ENCODE peak calls at places on chromosome 19, in four cellular contexts. P, U, V and B are unnamed samples.

GRCh38 chr19:18424122-18424889 is 5.1 kb downstream of the SSBP4 start:
- DNase-seq in P (no peak), U (no peak), V (no peak), B (no peak)

GRCh38 chr19:38736036-38736412 is 8.2 kb downstream of the CAPN12 start:
- DNase-seq in P (no peak), U (peak), V (no peak), B (peak)

GRCh38 chr19:48501446-48501960 is 10.1 kb downstream of the LMTK3 start:
- DNase-seq in P (no peak), U (peak), V (peak), B (no peak)

GRCh38 chr19:1286859-1287621 is 1.4 kb downstream of the EFNA2 start:
- DNase-seq in P (no peak), U (no peak), V (no peak), B (no peak)

GRCh38 chr19:29757551-29757950 is 42.5 kb upstream of the C19orf12 start:
- DNase-seq in P (no peak), U (no peak), V (no peak), B (no peak)

GRCh38 chr19:19543640-19544039 is 5.6 kb downstream of the CILP2 start:
- DNase-seq in P (no peak), U (no peak), V (no peak), B (no peak)

GRCh38 chr19:28468701-28469459 is 744.1 kb downstream of the UQCRFS1 start:
- DNase-seq in P (no peak), U (peak), V (no peak), B (peak)

GRCh38 chr19:1214299-1214861 is 8.8 kb downstream of the STK11 start:
- DNase-seq in P (no peak), U (no peak), V (no peak), B (no peak)

GRCh38 chr19:8445488-8446001 is 770 bp downstream of the HNRNPM start:
- DNase-seq in P (no peak), U (peak), V (peak), B (peak)

GRCh38 chr19:52935434-52935833 is 12.2 kb upstream of the ZNF888 start:
- DNase-seq in P (no peak), U (no peak), V (no peak), B (no peak)

GRCh38 chr19:40279761-40280607 is 5.2 kb downstream of the AKT2 start:
- DNase-seq in P (no peak), U (no peak), V (no peak), B (peak)

GRCh38 chr19:52638601-52639000 is 446 bp upstream of the ZNF83 start:
- DNase-seq in P (peak), U (peak), V (no peak), B (peak)

GRCh38 chr19:9156304-9156703 is 16.1 kb downstream of the ZNF317 start:
- DNase-seq in P (no peak), U (no peak), V (no peak), B (no peak)

GRCh38 chr19:7395360-7395781 is 46.6 kb downstream of the ARHGEF18 start:
- DNase-seq in P (no peak), U (no peak), V (no peak), B (no peak)

GRCh38 chr19:6632002-6632621 is 37.8 kb downstream of the TNFSF14 start:
- DNase-seq in P (no peak), U (peak), V (peak), B (peak)

GRCh38 chr19:46955114-46955812 is 64.4 kb upstream of the NPAS1 start:
- DNase-seq in P (no peak), U (no peak), V (no peak), B (no peak)

GRCh38 chr19:5923356-5923755 is 9.3 kb downstream of the CAPS start:
- DNase-seq in P (no peak), U (no peak), V (no peak), B (no peak)

GRCh38 chr19:23762548-23762883 is 3.8 kb upstream of the ZNF681 start:
- DNase-seq in P (no peak), U (no peak), V (no peak), B (no peak)

GRCh38 chr19:38331728-38332127 is 3.9 kb upstream of the CATSPERG start:
- DNase-seq in P (no peak), U (no peak), V (no peak), B (no peak)

GRCh38 chr19:6241056-6241455 is 38.7 kb downstream of the MLLT1 start:
- DNase-seq in P (no peak), U (no peak), V (no peak), B (no peak)

GRCh38 chr19:29211562-29212416 is 1.2 kb downstream of the UQCRFS1 start:
- DNase-seq in P (no peak), U (no peak), V (no peak), B (no peak)

GRCh38 chr19:53365899-53366493 is 491 bp downstream of the ZNF525 start:
- DNase-seq in P (no peak), U (no peak), V (no peak), B (no peak)

GRCh38 chr19:3617463-3617862 is 9.1 kb downstream of the CACTIN start:
- DNase-seq in P (no peak), U (no peak), V (no peak), B (no peak)

GRCh38 chr19:7623725-7624603 is 5.4 kb downstream of the XAB2 start:
- DNase-seq in P (no peak), U (no peak), V (no peak), B (no peak)

GRCh38 chr19:58581227-58582141 is 8.3 kb upstream of the MZF1 start:
- DNase-seq in P (peak), U (peak), V (peak), B (peak)

GRCh38 chr19:47380559-47380958 is 31.4 kb downstream of the DHX34 start:
- DNase-seq in P (no peak), U (no peak), V (no peak), B (no peak)

GRCh38 chr19:6849876-6850275 is 37.5 kb upstream of the ADGRE1 start:
- DNase-seq in P (no peak), U (no peak), V (no peak), B (no peak)

GRCh38 chr19:18203408-18203862 is 407 bp downstream of the RAB3A start:
- DNase-seq in P (no peak), U (no peak), V (no peak), B (no peak)

GRCh38 chr19:8302734-8303133 is 5.4 kb downstream of the CD320 start:
- DNase-seq in P (no peak), U (no peak), V (no peak), B (peak)

GRCh38 chr19:3282155-3282554 is 57.7 kb downstream of the CELF5 start:
- DNase-seq in P (no peak), U (no peak), V (no peak), B (no peak)

GRCh38 chr19:4699826-4700572 is 23.6 kb downstream of the DPP9 start:
- DNase-seq in P (no peak), U (no peak), V (no peak), B (no peak)

GRCh38 chr19:39236527-39236926 is 8.3 kb downstream of the IFNL3 start:
- DNase-seq in P (no peak), U (no peak), V (no peak), B (peak)

GRCh38 chr19:47315125-47315821 is 5.6 kb downstream of the C5AR1 start:
- DNase-seq in P (peak), U (peak), V (no peak), B (no peak)

GRCh38 chr19:45496349-45496953 is 396 bp downstream of the RTN2 start:
- DNase-seq in P (no peak), U (no peak), V (peak), B (peak)

GRCh38 chr19:2848625-2849024 is 7.3 kb downstream of the ZNF555 start:
- DNase-seq in P (peak), U (no peak), V (no peak), B (no peak)

GRCh38 chr19:54674021-54674617 is 11.3 kb downstream of the LILRB4 start:
- DNase-seq in P (no peak), U (no peak), V (no peak), B (no peak)

GRCh38 chr19:52535831-52536800 is 8.6 kb downstream of the ZNF808 start:
- DNase-seq in P (peak), U (peak), V (peak), B (peak)

DNA sequence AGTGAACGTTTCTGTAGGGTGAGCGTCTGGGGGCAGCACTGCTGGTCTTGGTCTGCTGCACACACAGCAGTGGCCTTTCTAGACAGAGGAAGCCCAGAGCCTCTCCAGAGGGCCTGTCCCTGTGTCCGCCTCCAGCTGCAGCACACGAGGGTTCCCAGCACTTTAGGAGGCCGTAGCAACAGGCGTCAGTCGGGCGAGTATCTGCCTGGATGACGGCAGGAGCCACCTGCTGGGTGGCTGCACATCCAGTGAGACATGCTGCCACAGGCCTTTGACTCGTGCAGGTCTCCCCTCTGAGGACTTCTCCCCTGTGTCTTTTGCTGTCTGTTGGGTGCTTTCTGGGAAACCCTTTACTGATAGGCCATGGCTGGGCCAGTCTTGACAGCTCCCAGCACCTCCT is 22.1 kb downstream of the AP2A1 start:
- DNase-seq in P (no peak), U (no peak), V (no peak), B (no peak)
- TF ChIP-seq CTCF in P (no peak), U (no peak), V (no peak), B (no peak)

GRCh38 chr19:11198769-11199469 is 1.6 kb upstream of the KANK2 start:
- DNase-seq in P (no peak), U (no peak), V (no peak), B (no peak)

GRCh38 chr19:11195681-11196080 is 1.7 kb downstream of the KANK2 start:
- DNase-seq in P (no peak), U (no peak), V (no peak), B (no peak)

GRCh38 chr19:11196406-11197287 is 698 bp downstream of the KANK2 start:
- DNase-seq in P (no peak), U (no peak), V (no peak), B (no peak)

GRCh38 chr19:11198175-11198534 is 810 bp upstream of the KANK2 start:
- DNase-seq in P (no peak), U (no peak), V (no peak), B (no peak)

DNA sequence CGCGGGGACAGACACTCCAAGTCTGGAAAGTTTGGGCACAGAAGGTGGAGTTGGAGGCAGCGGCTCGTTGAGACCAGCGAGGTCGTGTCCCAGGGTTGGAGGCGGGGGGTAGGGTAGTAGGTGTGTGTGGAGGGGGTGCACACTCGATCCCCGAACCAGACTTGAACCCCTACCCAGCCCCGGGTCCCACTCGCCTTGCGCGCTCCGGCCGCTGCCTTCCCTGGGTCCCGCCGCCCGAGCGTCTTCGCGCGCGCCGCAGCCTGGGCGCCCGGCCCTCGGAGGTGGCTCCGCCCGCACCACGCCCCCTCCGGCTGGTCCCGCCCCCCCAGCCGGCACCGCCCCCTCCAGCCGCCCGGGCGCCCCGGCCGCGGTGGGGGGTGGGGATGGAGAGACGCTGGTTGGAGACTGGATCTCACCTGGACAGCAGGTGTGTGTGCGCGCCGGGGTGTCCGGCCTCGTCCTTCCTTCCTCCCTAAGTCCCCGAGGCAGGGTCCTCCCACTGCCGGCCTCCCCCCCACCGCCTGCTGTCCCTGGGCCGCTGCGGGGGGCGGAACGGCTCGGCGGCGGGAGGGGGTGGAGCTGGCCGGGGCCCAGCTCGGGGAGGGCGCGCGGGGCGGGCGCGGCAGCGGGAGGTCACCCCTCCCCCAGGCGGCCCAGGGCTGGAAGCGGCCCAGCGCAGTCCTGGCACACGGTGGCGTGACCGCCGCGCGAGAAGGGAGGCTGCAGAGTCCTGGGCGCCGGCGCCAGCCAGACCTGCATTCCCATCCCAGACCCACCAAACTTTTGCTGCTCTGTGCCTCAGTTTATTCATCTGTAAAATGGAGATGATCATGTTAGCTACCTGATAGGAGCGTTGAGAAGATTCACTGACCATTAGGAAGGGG is at the start of gene KANK2:
- DNase-seq in P (no peak), U (peak), V (peak), B (peak)
- TF ChIP-seq CTCF in P (no peak), U (no peak), V (peak), B (no peak)

GRCh38 chr19:51020988-51021651 is 1.6 kb upstream of the KLK10 start:
- DNase-seq in P (peak), U (no peak), V (no peak), B (no peak)
- TF ChIP-seq CTCF in P (peak), U (peak), V (peak), B (peak)

DNA sequence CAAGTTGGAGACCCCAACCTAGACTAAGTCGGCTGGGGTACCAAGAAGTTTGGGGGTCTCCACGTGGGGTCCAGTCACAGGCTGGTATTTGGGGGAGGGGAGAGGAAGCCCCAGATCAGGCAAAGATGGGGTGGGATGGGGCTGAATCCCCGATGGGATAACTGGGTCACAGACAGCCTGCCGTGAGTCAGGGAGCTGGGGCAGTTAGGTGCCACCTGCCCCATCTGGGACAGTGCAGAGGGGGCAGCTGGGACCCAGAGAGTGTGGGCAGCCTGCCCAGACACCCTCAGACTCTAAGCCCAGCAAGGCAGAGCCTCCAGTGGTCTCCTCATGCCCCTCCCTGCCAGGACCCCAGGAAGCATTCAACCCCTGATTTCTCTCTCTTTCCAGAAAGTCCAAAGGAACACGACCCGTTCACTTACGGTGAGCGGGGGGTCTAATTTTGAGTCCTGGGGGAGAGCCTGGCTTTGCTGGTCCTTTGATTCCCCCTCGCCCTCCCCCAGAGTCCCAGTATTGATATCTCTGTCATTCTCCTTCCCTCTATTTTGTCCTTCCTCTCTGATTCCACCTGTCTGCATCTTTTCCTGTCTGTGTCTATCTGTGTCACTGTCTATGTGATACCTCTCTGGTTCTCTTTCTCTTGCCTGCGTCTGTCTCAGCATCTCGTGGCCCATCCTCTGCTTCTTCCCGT is 1.7 kb downstream of the FXYD1 start:
- DNase-seq in P (no peak), U (peak), V (no peak), B (no peak)
- TF ChIP-seq CTCF in P (no peak), U (no peak), V (no peak), B (no peak)

DNA sequence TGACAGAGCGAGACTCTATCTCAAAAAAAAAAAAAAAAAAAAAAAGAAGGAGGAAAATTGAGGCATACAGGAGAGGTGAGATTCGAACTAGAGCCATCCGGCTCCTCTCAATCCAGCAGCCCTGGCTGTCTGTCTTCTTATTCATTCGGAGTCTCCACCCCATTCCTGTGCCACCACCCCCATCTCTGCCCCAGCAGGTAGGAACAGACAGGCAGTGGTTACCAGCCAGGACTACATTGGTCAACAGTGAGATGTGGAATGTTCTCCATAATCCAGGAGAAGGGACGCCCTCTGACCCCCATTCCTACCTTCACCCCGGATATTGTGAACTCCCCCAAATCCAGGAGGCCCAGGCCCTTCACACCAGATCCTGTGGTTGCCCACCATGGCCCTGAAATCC is 6.6 kb upstream of the S1PR2 start:
- DNase-seq in P (no peak), U (no peak), V (no peak), B (no peak)
- TF ChIP-seq CTCF in P (no peak), U (no peak), V (no peak), B (no peak)

GRCh38 chr19:41367848-41368301 is 3.9 kb upstream of the B9D2 start:
- DNase-seq in P (peak), U (no peak), V (no peak), B (no peak)

GRCh38 chr19:41363371-41363752 is 587 bp downstream of the B9D2 start:
- DNase-seq in P (no peak), U (peak), V (no peak), B (no peak)

GRCh38 chr19:41364546-41365391 is 820 bp upstream of the B9D2 start:
- DNase-seq in P (no peak), U (no peak), V (no peak), B (no peak)

GRCh38 chr19:41363753-41364545 is at the start of gene B9D2:
- DNase-seq in P (peak), U (peak), V (peak), B (peak)

GRCh38 chr19:41366089-41366488 is 2.1 kb upstream of the B9D2 start:
- DNase-seq in P (no peak), U (no peak), V (no peak), B (no peak)
- TF ChIP-seq CTCF in P (peak), U (no peak), V (peak), B (no peak)

GRCh38 chr19:13038306-13039210 is 43.3 kb downstream of the NFIX start:
- DNase-seq in P (no peak), U (no peak), V (no peak), B (no peak)
- TF ChIP-seq CTCF in P (no peak), U (no peak), V (no peak), B (no peak)

DNA sequence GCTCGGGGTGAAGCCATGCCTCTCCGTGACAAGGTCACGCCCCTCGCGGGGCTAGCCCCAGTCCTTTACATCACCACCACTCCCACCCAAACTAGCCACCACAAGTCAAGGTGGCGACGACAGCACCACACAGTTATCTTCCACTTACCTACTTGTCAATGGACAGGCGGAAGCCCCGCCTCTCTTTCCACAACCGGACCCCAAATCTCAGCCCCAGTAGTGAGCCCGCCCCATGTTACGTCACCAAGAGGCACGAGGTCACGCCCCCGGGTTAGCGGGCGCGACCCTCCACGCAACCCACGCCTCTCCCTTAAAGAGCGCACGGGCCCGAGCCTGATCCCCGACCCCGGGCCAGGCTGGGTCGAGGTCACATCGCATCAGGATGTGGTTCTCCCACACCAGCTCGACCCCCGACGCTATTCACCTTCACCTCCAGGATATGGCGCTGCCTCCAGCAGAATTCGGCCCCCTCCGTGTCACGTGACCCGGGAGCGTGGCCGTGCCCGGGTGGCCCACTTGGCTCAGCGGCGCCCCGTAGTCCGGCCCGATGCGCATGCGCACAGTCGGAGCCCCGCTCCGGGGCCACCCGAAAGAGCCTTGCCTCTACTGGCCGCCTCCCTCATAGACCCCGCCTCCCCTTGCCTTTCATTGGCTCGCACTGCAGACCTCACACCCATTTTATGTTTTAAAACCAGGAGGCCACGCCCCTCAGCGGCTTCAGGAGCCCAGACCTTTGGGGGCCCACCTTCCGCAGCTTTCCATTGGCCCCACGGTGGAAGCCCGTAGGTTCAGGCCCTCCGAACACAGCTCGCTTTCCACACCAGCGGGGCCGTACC is 18.2 kb downstream of the SYDE1 start:
- DNase-seq in P (peak), U (peak), V (peak), B (peak)
- TF ChIP-seq CTCF in P (peak), U (no peak), V (peak), B (no peak)

GRCh38 chr19:56543776-56544175 is 5.0 kb downstream of the ZFP28 start:
- DNase-seq in P (no peak), U (no peak), V (no peak), B (no peak)

GRCh38 chr19:56547535-56547934 is 8.8 kb downstream of the ZFP28 start:
- DNase-seq in P (no peak), U (no peak), V (no peak), B (no peak)
- TF ChIP-seq CTCF in P (peak), U (no peak), V (no peak), B (no peak)